ENCODE peak calls at places on chromosomes 16 and 17, in four cellular contexts. One of them, this sample, is unnamed.

GRCh38 chr17:79849953-79850352 is 10.7 kb upstream of the CBX4 start:
- DNase-seq in NCI-H460: no peak
- DNase-seq in activated gamma-delta T cell treated with Interleukin-2 at 50 U/mL for 16 hours: no peak
- DNase-seq in kidney glomerular epithelial cell: no peak
- DNase-seq in this sample: no peak

GRCh38 chr17:82396601-82397435 is 21.3 kb upstream of the HEXD start:
- DNase-seq in NCI-H460: no peak
- DNase-seq in kidney glomerular epithelial cell: no peak
- DNase-seq in activated gamma-delta T cell treated with Interleukin-2 at 50 U/mL for 16 hours: no peak
- DNase-seq in this sample: no peak

GRCh38 chr17:79650861-79651260 is 40.0 kb upstream of the RBFOX3 start:
- DNase-seq in kidney glomerular epithelial cell: no peak
- DNase-seq in NCI-H460: no peak
- DNase-seq in activated gamma-delta T cell treated with Interleukin-2 at 50 U/mL for 16 hours: no peak
- DNase-seq in this sample: no peak

GRCh38 chr16:80971814-80972213 is 34.9 kb downstream of the CMC2 start:
- DNase-seq in kidney glomerular epithelial cell: no peak
- DNase-seq in activated gamma-delta T cell treated with Interleukin-2 at 50 U/mL for 16 hours: no peak
- DNase-seq in NCI-H460: no peak
- DNase-seq in this sample: no peak

GRCh38 chr17:38982858-38983746 is 15.9 kb upstream of the FBXO47 start:
- DNase-seq in kidney glomerular epithelial cell: peak; percentile 39
- DNase-seq in activated gamma-delta T cell treated with Interleukin-2 at 50 U/mL for 16 hours: peak; percentile 47
- DNase-seq in NCI-H460: peak; percentile 62
- DNase-seq in this sample: peak; percentile 67

GRCh38 chr16:1159973-1160772 is 7.3 kb downstream of the CACNA1H start:
- DNase-seq in kidney glomerular epithelial cell: peak; percentile 78
- DNase-seq in activated gamma-delta T cell treated with Interleukin-2 at 50 U/mL for 16 hours: no peak
- DNase-seq in NCI-H460: no peak
- DNase-seq in this sample: no peak

GRCh38 chr17:61974115-61974514 is 46.3 kb upstream of the INTS2 start:
- DNase-seq in kidney glomerular epithelial cell: no peak
- DNase-seq in activated gamma-delta T cell treated with Interleukin-2 at 50 U/mL for 16 hours: no peak
- DNase-seq in NCI-H460: no peak
- DNase-seq in this sample: no peak

GRCh38 chr17:64682261-64683181 is 20.4 kb upstream of the SMURF2 start:
- DNase-seq in kidney glomerular epithelial cell: peak; percentile 79
- DNase-seq in NCI-H460: no peak
- DNase-seq in activated gamma-delta T cell treated with Interleukin-2 at 50 U/mL for 16 hours: no peak
- DNase-seq in this sample: no peak

GRCh38 chr16:23124315-23124714 is 24.9 kb downstream of the USP31 start:
- DNase-seq in kidney glomerular epithelial cell: peak; percentile 8
- DNase-seq in NCI-H460: no peak
- DNase-seq in activated gamma-delta T cell treated with Interleukin-2 at 50 U/mL for 16 hours: no peak
- DNase-seq in this sample: no peak

GRCh38 chr17:17363638-17364337 is 60.6 kb downstream of the NT5M start:
- DNase-seq in NCI-H460: no peak
- DNase-seq in kidney glomerular epithelial cell: no peak
- DNase-seq in activated gamma-delta T cell treated with Interleukin-2 at 50 U/mL for 16 hours: peak; percentile 26
- DNase-seq in this sample: no peak

GRCh38 chr16:3909791-3910583 is 29.5 kb upstream of the CREBBP start:
- DNase-seq in kidney glomerular epithelial cell: no peak
- DNase-seq in activated gamma-delta T cell treated with Interleukin-2 at 50 U/mL for 16 hours: no peak
- DNase-seq in NCI-H460: no peak
- DNase-seq in this sample: no peak

GRCh38 chr17:9291912-9292562 is 270.7 kb downstream of the NTN1 start:
- DNase-seq in kidney glomerular epithelial cell: peak; percentile 17
- DNase-seq in NCI-H460: peak; percentile 19
- DNase-seq in activated gamma-delta T cell treated with Interleukin-2 at 50 U/mL for 16 hours: peak; percentile 7
- DNase-seq in this sample: peak; percentile 1

GRCh38 chr17:40351185-40352043 is 13.1 kb downstream of the GJD3 start:
- DNase-seq in activated gamma-delta T cell treated with Interleukin-2 at 50 U/mL for 16 hours: no peak
- DNase-seq in NCI-H460: no peak
- DNase-seq in kidney glomerular epithelial cell: no peak
- DNase-seq in this sample: no peak

GRCh38 chr17:40450175-40450574 is 6.9 kb downstream of the IGFBP4 start:
- DNase-seq in activated gamma-delta T cell treated with Interleukin-2 at 50 U/mL for 16 hours: peak; percentile 49
- DNase-seq in kidney glomerular epithelial cell: peak; percentile 26
- DNase-seq in NCI-H460: peak; percentile 37
- DNase-seq in this sample: peak; percentile 38

GRCh38 chr16:27199747-27200146 is 3.6 kb upstream of the KDM8 start:
- DNase-seq in kidney glomerular epithelial cell: no peak
- DNase-seq in NCI-H460: no peak
- DNase-seq in activated gamma-delta T cell treated with Interleukin-2 at 50 U/mL for 16 hours: peak; percentile 14
- DNase-seq in this sample: no peak

GRCh38 chr17:29115906-29116651 is 64.1 kb downstream of the MYO18A start:
- DNase-seq in activated gamma-delta T cell treated with Interleukin-2 at 50 U/mL for 16 hours: peak; percentile 17
- DNase-seq in kidney glomerular epithelial cell: peak; percentile 51
- DNase-seq in NCI-H460: peak; percentile 39
- DNase-seq in this sample: no peak

GRCh38 chr17:74870512-74870911 is 2.3 kb downstream of the FDXR start:
- DNase-seq in NCI-H460: no peak
- DNase-seq in activated gamma-delta T cell treated with Interleukin-2 at 50 U/mL for 16 hours: no peak
- DNase-seq in kidney glomerular epithelial cell: peak; percentile 17
- DNase-seq in this sample: no peak

GRCh38 chr17:43998552-43998951 is 5.9 kb upstream of the NAGS start:
- DNase-seq in activated gamma-delta T cell treated with Interleukin-2 at 50 U/mL for 16 hours: no peak
- DNase-seq in NCI-H460: no peak
- DNase-seq in kidney glomerular epithelial cell: no peak
- DNase-seq in this sample: no peak

GRCh38 chr17:78798695-78799559 is 16.9 kb upstream of the CYTH1 start:
- DNase-seq in kidney glomerular epithelial cell: no peak
- DNase-seq in activated gamma-delta T cell treated with Interleukin-2 at 50 U/mL for 16 hours: no peak
- DNase-seq in NCI-H460: peak; percentile 22
- DNase-seq in this sample: no peak

GRCh38 chr17:34299918-34300600 is 14.5 kb downstream of the CCL11 start:
- DNase-seq in NCI-H460: no peak
- DNase-seq in activated gamma-delta T cell treated with Interleukin-2 at 50 U/mL for 16 hours: no peak
- DNase-seq in kidney glomerular epithelial cell: peak; percentile 36
- DNase-seq in this sample: no peak

GRCh38 chr17:21170829-21171228 is 43.1 kb downstream of the TMEM11 start:
- DNase-seq in kidney glomerular epithelial cell: no peak
- DNase-seq in NCI-H460: no peak
- DNase-seq in activated gamma-delta T cell treated with Interleukin-2 at 50 U/mL for 16 hours: no peak
- DNase-seq in this sample: no peak

GRCh38 chr17:46818929-46819859 is 702 bp upstream of the WNT3 start:
- DNase-seq in kidney glomerular epithelial cell: no peak
- DNase-seq in activated gamma-delta T cell treated with Interleukin-2 at 50 U/mL for 16 hours: no peak
- DNase-seq in NCI-H460: no peak
- DNase-seq in this sample: no peak

GRCh38 chr16:20784204-20784603 is 20.4 kb downstream of the ACSM3 start:
- DNase-seq in kidney glomerular epithelial cell: no peak
- DNase-seq in NCI-H460: no peak
- DNase-seq in activated gamma-delta T cell treated with Interleukin-2 at 50 U/mL for 16 hours: no peak
- DNase-seq in this sample: no peak

GRCh38 chr16:2458887-2459646 is 842 bp upstream of the TEDC2 start:
- DNase-seq in activated gamma-delta T cell treated with Interleukin-2 at 50 U/mL for 16 hours: no peak
- DNase-seq in NCI-H460: no peak
- DNase-seq in kidney glomerular epithelial cell: no peak
- DNase-seq in this sample: no peak

GRCh38 chr17:69335018-69335417 is 8.1 kb upstream of the ABCA5 start:
- DNase-seq in NCI-H460: peak; percentile 48
- DNase-seq in kidney glomerular epithelial cell: peak; percentile 18
- DNase-seq in activated gamma-delta T cell treated with Interleukin-2 at 50 U/mL for 16 hours: no peak
- DNase-seq in this sample: peak; percentile 41

GRCh38 chr17:43528988-43529814 is 16.9 kb downstream of the ETV4 start:
- DNase-seq in NCI-H460: no peak
- DNase-seq in activated gamma-delta T cell treated with Interleukin-2 at 50 U/mL for 16 hours: no peak
- DNase-seq in kidney glomerular epithelial cell: no peak
- DNase-seq in this sample: no peak

GRCh38 chr17:61496957-61497653 is 44.9 kb downstream of the TBX4 start:
- DNase-seq in kidney glomerular epithelial cell: no peak
- DNase-seq in activated gamma-delta T cell treated with Interleukin-2 at 50 U/mL for 16 hours: no peak
- DNase-seq in NCI-H460: no peak
- DNase-seq in this sample: no peak

GRCh38 chr16:88444826-88445582 is 8.1 kb upstream of the ZFPM1 start:
- DNase-seq in kidney glomerular epithelial cell: no peak
- DNase-seq in activated gamma-delta T cell treated with Interleukin-2 at 50 U/mL for 16 hours: no peak
- DNase-seq in NCI-H460: no peak
- DNase-seq in this sample: no peak

GRCh38 chr16:67865318-67865717 is 7.5 kb upstream of the EDC4 start:
- DNase-seq in NCI-H460: peak; percentile 57
- DNase-seq in activated gamma-delta T cell treated with Interleukin-2 at 50 U/mL for 16 hours: no peak
- DNase-seq in kidney glomerular epithelial cell: no peak
- DNase-seq in this sample: no peak

GRCh38 chr17:76382803-76383644 is 1.4 kb upstream of the SPHK1 start:
- DNase-seq in NCI-H460: no peak
- DNase-seq in activated gamma-delta T cell treated with Interleukin-2 at 50 U/mL for 16 hours: peak; percentile 49
- DNase-seq in kidney glomerular epithelial cell: peak; percentile 61
- DNase-seq in this sample: peak; percentile 68

GRCh38 chr17:76995352-76996105 is 127.3 kb downstream of the MGAT5B start:
- DNase-seq in kidney glomerular epithelial cell: no peak
- DNase-seq in NCI-H460: no peak
- DNase-seq in activated gamma-delta T cell treated with Interleukin-2 at 50 U/mL for 16 hours: no peak
- DNase-seq in this sample: no peak

GRCh38 chr17:3602499-3602898 is 6.7 kb downstream of the TRPV1 start:
- DNase-seq in activated gamma-delta T cell treated with Interleukin-2 at 50 U/mL for 16 hours: no peak
- DNase-seq in NCI-H460: peak; percentile 36
- DNase-seq in kidney glomerular epithelial cell: no peak
- DNase-seq in this sample: peak; percentile 9

GRCh38 chr16:525520-526180 is 1.9 kb upstream of the CAPN15 start:
- DNase-seq in activated gamma-delta T cell treated with Interleukin-2 at 50 U/mL for 16 hours: peak; percentile 50
- DNase-seq in NCI-H460: peak; percentile 59
- DNase-seq in kidney glomerular epithelial cell: peak; percentile 85
- DNase-seq in this sample: peak; percentile 58

GRCh38 chr16:83978401-83978904 is 10.4 kb downstream of the NECAB2 start:
- DNase-seq in NCI-H460: no peak
- DNase-seq in kidney glomerular epithelial cell: no peak
- DNase-seq in activated gamma-delta T cell treated with Interleukin-2 at 50 U/mL for 16 hours: no peak
- DNase-seq in this sample: no peak

GRCh38 chr16:87926246-87927194 is 9.8 kb downstream of the CA5A start:
- DNase-seq in NCI-H460: no peak
- DNase-seq in kidney glomerular epithelial cell: no peak
- DNase-seq in activated gamma-delta T cell treated with Interleukin-2 at 50 U/mL for 16 hours: no peak
- DNase-seq in this sample: no peak

GRCh38 chr17:28878981-28879380 is 18.6 kb downstream of the FLOT2 start:
- DNase-seq in NCI-H460: peak; percentile 46
- DNase-seq in activated gamma-delta T cell treated with Interleukin-2 at 50 U/mL for 16 hours: no peak
- DNase-seq in kidney glomerular epithelial cell: no peak
- DNase-seq in this sample: no peak

GRCh38 chr17:66398617-66399016 is 96.2 kb downstream of the PRKCA start:
- DNase-seq in NCI-H460: no peak
- DNase-seq in activated gamma-delta T cell treated with Interleukin-2 at 50 U/mL for 16 hours: no peak
- DNase-seq in kidney glomerular epithelial cell: no peak
- DNase-seq in this sample: no peak

This sample was measured in LoVo.